ENCODE peak calls at places on chromosomes 2 and 18, in eight cellular contexts. One of them, this sample, is unnamed.

GRCh38 chr2:238404406-238405216 is 22.1 kb upstream of the ASB1 start:
- DNase-seq in sigmoid colon: no peak
- DNase-seq in CD8-positive, alpha-beta memory T cell: no peak
- DNase-seq in breast epithelium: no peak
- DNase-seq in lung: no peak
- DNase-seq in OCI-LY7: no peak
- DNase-seq in stomach: peak; percentile 15
- DNase-seq in right cardiac atrium: no peak
- DNase-seq in this sample: peak; percentile 18

GRCh38 chr18:55779711-55780590 is 192.0 kb upstream of the TCF4 start:
- DNase-seq in sigmoid colon: peak; percentile 63
- DNase-seq in right cardiac atrium: peak; percentile 83
- DNase-seq in stomach: no peak
- DNase-seq in breast epithelium: peak; percentile 52
- DNase-seq in CD8-positive, alpha-beta memory T cell: no peak
- DNase-seq in lung: no peak
- DNase-seq in OCI-LY7: peak; percentile 5
- DNase-seq in this sample: peak; percentile 5

GRCh38 chr2:73832905-73833304 is 4.1 kb downstream of the STAMBP start:
- DNase-seq in stomach: no peak
- DNase-seq in breast epithelium: no peak
- DNase-seq in OCI-LY7: peak; percentile 23
- DNase-seq in CD8-positive, alpha-beta memory T cell: no peak
- DNase-seq in lung: no peak
- DNase-seq in right cardiac atrium: no peak
- DNase-seq in sigmoid colon: no peak
- DNase-seq in this sample: no peak

GRCh38 chr2:1716441-1716840 is 27.9 kb downstream of the PXDN start:
- DNase-seq in CD8-positive, alpha-beta memory T cell: no peak
- DNase-seq in breast epithelium: no peak
- DNase-seq in stomach: no peak
- DNase-seq in right cardiac atrium: no peak
- DNase-seq in lung: no peak
- DNase-seq in sigmoid colon: peak; percentile 62
- DNase-seq in OCI-LY7: no peak
- DNase-seq in this sample: no peak

GRCh38 chr18:56945171-56945863 is 201.6 kb upstream of the BOD1L2 start:
- DNase-seq in lung: no peak
- DNase-seq in right cardiac atrium: no peak
- DNase-seq in OCI-LY7: no peak
- DNase-seq in sigmoid colon: no peak
- DNase-seq in CD8-positive, alpha-beta memory T cell: no peak
- DNase-seq in breast epithelium: no peak
- DNase-seq in stomach: no peak
- DNase-seq in this sample: no peak

GRCh38 chr2:2600466-2600865 is 269.4 kb upstream of the MYT1L start:
- DNase-seq in lung: no peak
- DNase-seq in CD8-positive, alpha-beta memory T cell: no peak
- DNase-seq in sigmoid colon: no peak
- DNase-seq in breast epithelium: no peak
- DNase-seq in right cardiac atrium: no peak
- DNase-seq in OCI-LY7: no peak
- DNase-seq in stomach: no peak
- DNase-seq in this sample: no peak

GRCh38 chr2:53202063-53202462 is 565.5 kb upstream of the CHAC2 start:
- DNase-seq in lung: peak; percentile 58
- DNase-seq in sigmoid colon: no peak
- DNase-seq in OCI-LY7: no peak
- DNase-seq in breast epithelium: no peak
- DNase-seq in stomach: no peak
- DNase-seq in right cardiac atrium: no peak
- DNase-seq in CD8-positive, alpha-beta memory T cell: no peak
- DNase-seq in this sample: peak; percentile 47

GRCh38 chr2:8679827-8680731 is 1.8 kb upstream of the ID2 start:
- DNase-seq in right cardiac atrium: peak; percentile 78
- DNase-seq in OCI-LY7: peak; percentile 38
- DNase-seq in CD8-positive, alpha-beta memory T cell: no peak
- DNase-seq in sigmoid colon: peak; percentile 77
- DNase-seq in lung: peak; percentile 65
- DNase-seq in breast epithelium: peak; percentile 44
- DNase-seq in stomach: peak; percentile 76
- DNase-seq in this sample: peak; percentile 88

GRCh38 chr2:118834440-118834810 is 13.0 kb downstream of the EN1 start:
- DNase-seq in breast epithelium: no peak
- DNase-seq in stomach: no peak
- DNase-seq in sigmoid colon: no peak
- DNase-seq in OCI-LY7: no peak
- DNase-seq in CD8-positive, alpha-beta memory T cell: no peak
- DNase-seq in lung: no peak
- DNase-seq in right cardiac atrium: no peak
- DNase-seq in this sample: no peak

GRCh38 chr2:134429886-134430285 is 176.0 kb downstream of the MGAT5 start:
- DNase-seq in right cardiac atrium: no peak
- DNase-seq in breast epithelium: no peak
- DNase-seq in CD8-positive, alpha-beta memory T cell: no peak
- DNase-seq in OCI-LY7: no peak
- DNase-seq in stomach: no peak
- DNase-seq in lung: no peak
- DNase-seq in sigmoid colon: no peak
- DNase-seq in this sample: no peak
- H3K4me1 ChIP-seq in right cardiac atrium: no peaks in the 10 kb centered on the region
- H3K4me1 ChIP-seq in breast epithelium: no peaks in the 10 kb centered on the region
- H3K4me1 ChIP-seq in CD8-positive, alpha-beta memory T cell: no peaks in the 10 kb centered on the region
- H3K4me1 ChIP-seq in OCI-LY7: no peaks in the 10 kb centered on the region
- H3K4me1 ChIP-seq in stomach: peaks cover 13% of the 10 kb centered on the region
- H3K4me1 ChIP-seq in lung: no peaks in the 10 kb centered on the region
- H3K4me1 ChIP-seq in sigmoid colon: no peaks in the 10 kb centered on the region
- H3K4me1 ChIP-seq in this sample: no peaks in the 10 kb centered on the region

GRCh38 chr18:34085140-34085739 is 139.5 kb downstream of the NOL4 start:
- DNase-seq in sigmoid colon: no peak
- DNase-seq in breast epithelium: no peak
- DNase-seq in OCI-LY7: no peak
- DNase-seq in stomach: no peak
- DNase-seq in CD8-positive, alpha-beta memory T cell: no peak
- DNase-seq in right cardiac atrium: no peak
- DNase-seq in lung: no peak
- DNase-seq in this sample: no peak

GRCh38 chr18:34083910-34084309 is 140.8 kb downstream of the NOL4 start:
- DNase-seq in OCI-LY7: no peak
- DNase-seq in right cardiac atrium: no peak
- DNase-seq in CD8-positive, alpha-beta memory T cell: no peak
- DNase-seq in sigmoid colon: no peak
- DNase-seq in lung: no peak
- DNase-seq in breast epithelium: no peak
- DNase-seq in stomach: no peak
- DNase-seq in this sample: no peak

GRCh38 chr18:34086370-34086769 is 138.3 kb downstream of the NOL4 start:
- DNase-seq in sigmoid colon: no peak
- DNase-seq in stomach: no peak
- DNase-seq in breast epithelium: no peak
- DNase-seq in lung: no peak
- DNase-seq in CD8-positive, alpha-beta memory T cell: no peak
- DNase-seq in right cardiac atrium: no peak
- DNase-seq in OCI-LY7: no peak
- DNase-seq in this sample: no peak

DNA sequence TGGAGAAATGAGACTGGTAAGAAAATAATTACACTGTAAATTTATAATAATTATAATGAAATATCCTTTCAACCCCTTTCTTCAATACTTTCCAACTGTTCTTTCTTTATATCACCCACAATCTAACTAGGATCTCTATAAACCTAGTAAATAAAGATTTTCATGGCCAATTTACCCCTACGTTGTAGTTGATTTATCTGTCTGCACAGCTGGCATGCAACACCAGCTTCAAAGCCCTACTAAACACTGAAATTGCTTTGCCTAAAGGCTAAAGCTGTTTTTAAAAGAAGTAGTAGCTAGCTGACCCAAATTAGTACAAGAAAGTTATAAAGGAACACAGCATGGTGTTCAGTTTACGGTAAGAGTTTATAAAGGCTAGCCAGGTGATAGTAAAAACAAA is 140.1 kb downstream of the NOL4 start:
- DNase-seq in right cardiac atrium: no peak
- DNase-seq in CD8-positive, alpha-beta memory T cell: no peak
- DNase-seq in sigmoid colon: no peak
- DNase-seq in lung: no peak
- DNase-seq in breast epithelium: no peak
- DNase-seq in stomach: no peak
- DNase-seq in OCI-LY7: no peak
- DNase-seq in this sample: no peak
- H3K27ac ChIP-seq in right cardiac atrium: no peak overlapping the region
- H3K27ac ChIP-seq in CD8-positive, alpha-beta memory T cell: no peak overlapping the region
- H3K27ac ChIP-seq in sigmoid colon: no peak overlapping the region
- H3K27ac ChIP-seq in lung: no peak overlapping the region
- H3K27ac ChIP-seq in breast epithelium: no peak overlapping the region
- H3K27ac ChIP-seq in stomach: no peak overlapping the region
- H3K27ac ChIP-seq in OCI-LY7: no peak overlapping the region
- H3K27ac ChIP-seq in this sample: no peak overlapping the region

GRCh38 chr18:26711806-26712205 is 153.7 kb downstream of the AQP4 start:
- DNase-seq in breast epithelium: no peak
- DNase-seq in stomach: no peak
- DNase-seq in CD8-positive, alpha-beta memory T cell: no peak
- DNase-seq in sigmoid colon: no peak
- DNase-seq in right cardiac atrium: no peak
- DNase-seq in OCI-LY7: no peak
- DNase-seq in lung: no peak
- DNase-seq in this sample: no peak

GRCh38 chr18:26708814-26709717 is 156.4 kb downstream of the AQP4 start:
- DNase-seq in sigmoid colon: no peak
- DNase-seq in breast epithelium: no peak
- DNase-seq in stomach: no peak
- DNase-seq in CD8-positive, alpha-beta memory T cell: no peak
- DNase-seq in OCI-LY7: no peak
- DNase-seq in lung: no peak
- DNase-seq in right cardiac atrium: no peak
- DNase-seq in this sample: no peak

GRCh38 chr18:26709897-26710296 is 155.6 kb downstream of the AQP4 start:
- DNase-seq in right cardiac atrium: no peak
- DNase-seq in CD8-positive, alpha-beta memory T cell: no peak
- DNase-seq in lung: no peak
- DNase-seq in sigmoid colon: no peak
- DNase-seq in OCI-LY7: no peak
- DNase-seq in breast epithelium: no peak
- DNase-seq in stomach: no peak
- DNase-seq in this sample: no peak

GRCh38 chr18:26706796-26707406 is 158.5 kb upstream of the KCTD1 start:
- DNase-seq in OCI-LY7: no peak
- DNase-seq in right cardiac atrium: peak; percentile 48
- DNase-seq in CD8-positive, alpha-beta memory T cell: no peak
- DNase-seq in stomach: peak; percentile 42
- DNase-seq in lung: no peak
- DNase-seq in sigmoid colon: no peak
- DNase-seq in breast epithelium: no peak
- DNase-seq in this sample: peak; percentile 71

DNA sequence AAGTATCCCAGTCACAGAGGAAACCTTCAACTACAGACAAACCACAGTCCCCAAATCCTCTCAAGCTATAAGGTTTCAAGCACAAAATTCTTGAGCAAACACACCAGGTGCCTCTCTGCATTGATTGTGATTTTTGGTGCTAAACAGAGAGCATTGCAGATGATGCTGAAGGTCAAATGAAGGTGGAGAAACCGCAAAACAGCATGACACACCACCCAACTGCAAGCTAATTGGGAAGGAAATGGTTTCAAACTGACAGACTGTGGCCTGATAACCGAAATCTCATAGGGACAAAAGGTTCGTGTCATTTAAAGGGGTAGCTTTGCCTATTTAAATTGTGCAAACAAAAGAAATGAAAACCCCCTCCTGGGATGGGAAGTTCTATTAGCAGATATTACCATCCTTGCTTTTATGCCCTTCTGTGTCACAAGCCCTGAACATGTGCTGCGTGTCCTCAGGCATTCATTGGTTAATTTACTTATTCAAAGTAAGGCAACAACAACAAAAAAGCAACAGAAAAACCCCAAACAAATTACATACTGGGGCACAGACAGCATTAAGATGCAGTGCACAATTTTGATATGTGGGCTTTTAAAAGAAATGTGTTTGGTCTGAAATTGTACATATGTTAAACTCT is 154.9 kb downstream of the AQP4 start:
- DNase-seq in sigmoid colon: no peak
- DNase-seq in right cardiac atrium: no peak
- DNase-seq in lung: no peak
- DNase-seq in breast epithelium: no peak
- DNase-seq in stomach: no peak
- DNase-seq in OCI-LY7: peak; percentile 5
- DNase-seq in CD8-positive, alpha-beta memory T cell: no peak
- DNase-seq in this sample: no peak
- H3K9me3 ChIP-seq in sigmoid colon: no peaks in the 10 kb centered on the region
- H3K9me3 ChIP-seq in right cardiac atrium: no peaks in the 10 kb centered on the region
- H3K9me3 ChIP-seq in lung: no peaks in the 10 kb centered on the region
- H3K9me3 ChIP-seq in breast epithelium: no peaks in the 10 kb centered on the region
- H3K9me3 ChIP-seq in stomach: no peaks in the 10 kb centered on the region
- H3K9me3 ChIP-seq in OCI-LY7: no peaks in the 10 kb centered on the region
- H3K9me3 ChIP-seq in CD8-positive, alpha-beta memory T cell: no peaks in the 10 kb centered on the region
- H3K9me3 ChIP-seq in this sample: no peaks in the 10 kb centered on the region

GRCh38 chr2:65383571-65384488 is 48.6 kb downstream of the SPRED2 start:
- DNase-seq in stomach: peak; percentile 43
- DNase-seq in sigmoid colon: no peak
- DNase-seq in right cardiac atrium: no peak
- DNase-seq in lung: no peak
- DNase-seq in OCI-LY7: peak; percentile 57
- DNase-seq in CD8-positive, alpha-beta memory T cell: no peak
- DNase-seq in breast epithelium: no peak
- DNase-seq in this sample: no peak
- H3K4me1 ChIP-seq in stomach: peaks cover 33% of the 10 kb centered on the region
- H3K4me1 ChIP-seq in sigmoid colon: no peaks in the 10 kb centered on the region
- H3K4me1 ChIP-seq in right cardiac atrium: peaks cover 18% of the 10 kb centered on the region
- H3K4me1 ChIP-seq in lung: peaks cover 37% of the 10 kb centered on the region
- H3K4me1 ChIP-seq in OCI-LY7: peaks cover 90% of the 10 kb centered on the region
- H3K4me1 ChIP-seq in CD8-positive, alpha-beta memory T cell: peaks cover 21% of the 10 kb centered on the region
- H3K4me1 ChIP-seq in breast epithelium: peaks cover 16% of the 10 kb centered on the region
- H3K4me1 ChIP-seq in this sample: peaks cover 29% of the 10 kb centered on the region

GRCh38 chr2:218403810-218404209 is 4.1 kb downstream of the CTDSP1 start:
- DNase-seq in sigmoid colon: no peak
- DNase-seq in lung: no peak
- DNase-seq in right cardiac atrium: peak; percentile 40
- DNase-seq in OCI-LY7: peak; percentile 13
- DNase-seq in stomach: no peak
- DNase-seq in breast epithelium: no peak
- DNase-seq in CD8-positive, alpha-beta memory T cell: no peak
- DNase-seq in this sample: no peak
- H3K27ac ChIP-seq in sigmoid colon: peak overlapping the region; percentile 15
- H3K27ac ChIP-seq in lung: no peak overlapping the region
- H3K27ac ChIP-seq in right cardiac atrium: no peak overlapping the region
- H3K27ac ChIP-seq in OCI-LY7: peak overlapping the region; percentile 81
- H3K27ac ChIP-seq in stomach: peak overlapping the region; percentile 90
- H3K27ac ChIP-seq in breast epithelium: no peak overlapping the region
- H3K27ac ChIP-seq in CD8-positive, alpha-beta memory T cell: no peak overlapping the region
- H3K27ac ChIP-seq in this sample: no peak overlapping the region

GRCh38 chr2:89781962-89782361 is 1090.5 kb downstream of the RPIA start:
- DNase-seq in OCI-LY7: no peak
- DNase-seq in sigmoid colon: no peak
- DNase-seq in breast epithelium: no peak
- DNase-seq in lung: no peak
- DNase-seq in right cardiac atrium: no peak
- DNase-seq in CD8-positive, alpha-beta memory T cell: no peak
- DNase-seq in stomach: no peak
- DNase-seq in this sample: no peak
- H3K9me3 ChIP-seq in OCI-LY7: peaks cover 92% of the 10 kb centered on the region
- H3K9me3 ChIP-seq in sigmoid colon: peaks cover 13% of the 10 kb centered on the region
- H3K9me3 ChIP-seq in breast epithelium: peaks cover 4% of the 10 kb centered on the region
- H3K9me3 ChIP-seq in lung: peaks cover 2% of the 10 kb centered on the region
- H3K9me3 ChIP-seq in right cardiac atrium: no peaks in the 10 kb centered on the region
- H3K9me3 ChIP-seq in CD8-positive, alpha-beta memory T cell: peaks cover 46% of the 10 kb centered on the region
- H3K9me3 ChIP-seq in stomach: peaks cover 98% of the 10 kb centered on the region
- H3K9me3 ChIP-seq in this sample: peaks cover 8% of the 10 kb centered on the region

This sample was measured in thyroid gland.